ENCODE peak calls at places on chromosomes 2 and 18, in six cellular contexts. One of them, this sample, is unnamed.

GRCh38 chr18:8307960-8308359 is 301.3 kb upstream of the RAB12 start:
- DNase-seq in HCT116: no peak
- DNase-seq in right lobe of liver: no peak
- DNase-seq in BJ: no peak
- DNase-seq in B cell: no peak
- DNase-seq in MCF 10A: no peak
- DNase-seq in this sample: no peak

GRCh38 chr18:2846638-2847340 is at the start of gene EMILIN2:
- DNase-seq in HCT116: no peak
- DNase-seq in right lobe of liver: peak; percentile 73
- DNase-seq in BJ: no peak
- DNase-seq in B cell: peak; percentile 90
- DNase-seq in MCF 10A: no peak
- DNase-seq in this sample: peak; percentile 21

GRCh38 chr2:84495539-84496146 is 20.7 kb upstream of the DNAH6 start:
- DNase-seq in HCT116: peak; percentile 70
- DNase-seq in right lobe of liver: no peak
- DNase-seq in BJ: peak; percentile 26
- DNase-seq in B cell: peak; percentile 44
- DNase-seq in MCF 10A: peak; percentile 72
- DNase-seq in this sample: peak; percentile 63

GRCh38 chr18:24300703-24301102 is 96.9 kb downstream of the OSBPL1A start:
- DNase-seq in HCT116: no peak
- DNase-seq in right lobe of liver: no peak
- DNase-seq in BJ: no peak
- DNase-seq in B cell: no peak
- DNase-seq in MCF 10A: no peak
- DNase-seq in this sample: no peak

GRCh38 chr18:69580107-69580506 is 179.4 kb downstream of the DOK6 start:
- DNase-seq in HCT116: no peak
- DNase-seq in right lobe of liver: no peak
- DNase-seq in BJ: no peak
- DNase-seq in B cell: no peak
- DNase-seq in MCF 10A: no peak
- DNase-seq in this sample: peak; percentile 74

GRCh38 chr18:55300469-55301195 is 287.4 kb downstream of the TCF4 start:
- DNase-seq in HCT116: no peak
- DNase-seq in right lobe of liver: no peak
- DNase-seq in BJ: peak; percentile 83
- DNase-seq in B cell: no peak
- DNase-seq in MCF 10A: no peak
- DNase-seq in this sample: no peak

GRCh38 chr18:39951321-39951720 is 2003.7 kb upstream of the PIK3C3 start:
- DNase-seq in HCT116: no peak
- DNase-seq in right lobe of liver: no peak
- DNase-seq in BJ: peak; percentile 36
- DNase-seq in B cell: no peak
- DNase-seq in MCF 10A: peak; percentile 56
- DNase-seq in this sample: peak; percentile 86

GRCh38 chr2:235063501-235063961 is 111.7 kb downstream of the SH3BP4 start:
- DNase-seq in HCT116: no peak
- DNase-seq in right lobe of liver: no peak
- DNase-seq in BJ: no peak
- DNase-seq in B cell: no peak
- DNase-seq in MCF 10A: no peak
- DNase-seq in this sample: no peak

GRCh38 chr2:135281375-135281774 is 229.3 kb downstream of the RAB3GAP1 start:
- DNase-seq in HCT116: no peak
- DNase-seq in right lobe of liver: no peak
- DNase-seq in BJ: no peak
- DNase-seq in B cell: no peak
- DNase-seq in MCF 10A: no peak
- DNase-seq in this sample: no peak

GRCh38 chr18:79736846-79737245 is 57.2 kb downstream of the CTDP1 start:
- DNase-seq in HCT116: no peak
- DNase-seq in right lobe of liver: no peak
- DNase-seq in BJ: no peak
- DNase-seq in B cell: no peak
- DNase-seq in MCF 10A: no peak
- DNase-seq in this sample: no peak

GRCh38 chr18:79763407-79763806 is 34.3 kb upstream of the KCNG2 start:
- DNase-seq in HCT116: no peak
- DNase-seq in right lobe of liver: no peak
- DNase-seq in BJ: no peak
- DNase-seq in B cell: no peak
- DNase-seq in MCF 10A: no peak
- DNase-seq in this sample: no peak

GRCh38 chr2:177015526-177015925 is 197.1 kb upstream of the HNRNPA3 start:
- DNase-seq in HCT116: no peak
- DNase-seq in right lobe of liver: no peak
- DNase-seq in BJ: no peak
- DNase-seq in B cell: no peak
- DNase-seq in MCF 10A: no peak
- DNase-seq in this sample: no peak

GRCh38 chr2:120881981-120882788 is 146.5 kb downstream of the GLI2 start:
- DNase-seq in HCT116: no peak
- DNase-seq in right lobe of liver: no peak
- DNase-seq in BJ: no peak
- DNase-seq in B cell: no peak
- DNase-seq in MCF 10A: no peak
- DNase-seq in this sample: no peak

GRCh38 chr2:57291209-57291608 is 755.4 kb upstream of the VRK2 start:
- DNase-seq in HCT116: no peak
- DNase-seq in right lobe of liver: no peak
- DNase-seq in BJ: no peak
- DNase-seq in B cell: no peak
- DNase-seq in MCF 10A: no peak
- DNase-seq in this sample: no peak

GRCh38 chr2:2491964-2492363 is 160.9 kb upstream of the MYT1L start:
- DNase-seq in HCT116: no peak
- DNase-seq in right lobe of liver: no peak
- DNase-seq in BJ: no peak
- DNase-seq in B cell: no peak
- DNase-seq in MCF 10A: no peak
- DNase-seq in this sample: no peak

GRCh38 chr2:147051248-147051647 is 793.6 kb upstream of the ACVR2A start:
- DNase-seq in HCT116: no peak
- DNase-seq in right lobe of liver: no peak
- DNase-seq in BJ: no peak
- DNase-seq in B cell: no peak
- DNase-seq in MCF 10A: peak; percentile 40
- DNase-seq in this sample: no peak

GRCh38 chr18:58349650-58350049 is 279.2 kb downstream of the ALPK2 start:
- DNase-seq in HCT116: no peak
- DNase-seq in right lobe of liver: no peak
- DNase-seq in BJ: no peak
- DNase-seq in B cell: no peak
- DNase-seq in MCF 10A: no peak
- DNase-seq in this sample: no peak

GRCh38 chr2:43135583-43135982 is 90.8 kb downstream of the ZFP36L2 start:
- DNase-seq in HCT116: no peak
- DNase-seq in right lobe of liver: no peak
- DNase-seq in BJ: no peak
- DNase-seq in B cell: no peak
- DNase-seq in MCF 10A: no peak
- DNase-seq in this sample: no peak

GRCh38 chr18:65091737-65092329 is 659.0 kb upstream of the CDH7 start:
- DNase-seq in HCT116: no peak
- DNase-seq in right lobe of liver: no peak
- DNase-seq in BJ: no peak
- DNase-seq in B cell: no peak
- DNase-seq in MCF 10A: peak; percentile 55
- DNase-seq in this sample: peak; percentile 2

GRCh38 chr2:240287496-240288086 is 147.1 kb upstream of the OTOS start:
- DNase-seq in HCT116: no peak
- DNase-seq in right lobe of liver: no peak
- DNase-seq in BJ: no peak
- DNase-seq in B cell: no peak
- DNase-seq in MCF 10A: no peak
- DNase-seq in this sample: no peak